ENCODE peak calls at places on chromosomes 6 and 20, in eight cellular contexts. H is T-helper 1 cell; B is M059J; R is effector memory CD8-positive, alpha-beta T cell; M is stimulated activated naive CD8-positive, alpha-beta T cell treated with anti-CD3 and anti-CD28 coated beads, Interleukin-15, Interleukin-2, amounts not matched to agents 100 U/mL and 50 U/mL, for 24 hours; N is AG08395; Y is NCI-H1694; U is caudate nucleus. P is an unnamed sample.

GRCh38 chr6:81380718-81381338 is 371.7 kb downstream of the TENT5A start:
- DNase-seq in H (no peak), B (no peak), R (no peak), M (no peak), N (no peak), Y (no peak), U (no peak), P (no peak)

GRCh38 chr6:126721581-126722145 is 381.7 kb downstream of the CENPW start:
- DNase-seq in H (no peak), B (peak), R (no peak), M (no peak), N (peak), Y (no peak), U (no peak), P (peak)

GRCh38 chr6:167588181-167588919 is 238.4 kb upstream of the AFDN start:
- DNase-seq in H (no peak), B (no peak), R (no peak), M (no peak), N (no peak), Y (no peak), U (no peak), P (peak)

GRCh38 chr20:2122921-2123320 is 21.3 kb downstream of the STK35 start:
- DNase-seq in H (no peak), B (no peak), R (no peak), M (no peak), N (no peak), Y (no peak), U (no peak), P (peak)

GRCh38 chr6:30711758-30712380 is 5.2 kb downstream of the MDC1 start:
- DNase-seq in H (no peak), B (no peak), R (no peak), M (no peak), N (no peak), Y (no peak), U (no peak), P (no peak)

GRCh38 chr6:152267967-152268845 is 369.0 kb downstream of the SYNE1 start:
- DNase-seq in H (no peak), B (peak), R (no peak), M (peak), N (no peak), Y (no peak), U (no peak), P (no peak)

GRCh38 chr6:57172136-57173055 is at the start of gene BAG2:
- DNase-seq in H (peak), B (peak), R (peak), M (peak), N (peak), Y (peak), U (peak), P (peak)

GRCh38 chr20:59620860-59621485 is 16.6 kb downstream of the PHACTR3 start:
- DNase-seq in H (no peak), B (no peak), R (no peak), M (no peak), N (no peak), Y (no peak), U (no peak), P (no peak)

GRCh38 chr20:19047951-19048296 is 164.5 kb upstream of the SLC24A3 start:
- DNase-seq in H (no peak), B (no peak), R (no peak), M (no peak), N (no peak), Y (no peak), U (no peak), P (no peak)

GRCh38 chr20:46113071-46113470 is 5.0 kb upstream of the CD40 start:
- DNase-seq in H (no peak), B (no peak), R (no peak), M (no peak), N (no peak), Y (no peak), U (no peak), P (no peak)

GRCh38 chr20:17658648-17658993 is 23.4 kb downstream of the RRBP1 start:
- DNase-seq in H (no peak), B (no peak), R (no peak), M (no peak), N (no peak), Y (no peak), U (no peak), P (no peak)

GRCh38 chr6:113909224-113909856 is 52.2 kb downstream of the MARCKS start:
- DNase-seq in H (no peak), B (peak), R (peak), M (no peak), N (peak), Y (peak), U (no peak), P (peak)

GRCh38 chr20:48638546-48638945 is 189.3 kb downstream of the PREX1 start:
- DNase-seq in H (no peak), B (peak), R (no peak), M (no peak), N (peak), Y (no peak), U (no peak), P (peak)

GRCh38 chr20:61844621-61845020 is 221.1 kb downstream of the TAF4 start:
- DNase-seq in H (no peak), B (no peak), R (no peak), M (no peak), N (no peak), Y (no peak), U (no peak), P (no peak)